ENCODE peak calls at places on chromosomes 12 and 14, in seven cellular contexts. B, A, E, L, F, U and Z are unnamed samples.

GRCh38 chr12:78004451-78005093 is 173.9 kb downstream of the NAV3 start:
- ATAC-seq in B (no peak), A (no peak), E (no peak), L (no peak), F (no peak), U (no peak), Z (no peak)

GRCh38 chr12:57852195-57852594 is 5.7 kb upstream of the CTDSP2 start:
- ATAC-seq in B (no peak), A (peak), E (peak), L (peak), F (no peak), U (peak), Z (peak)

GRCh38 chr12:120416490-120417216 is 21.3 kb upstream of the COX6A1 start:
- ATAC-seq in B (no peak), A (no peak), E (no peak), L (no peak), F (no peak), U (no peak), Z (no peak)

GRCh38 chr12:89765959-89766824 is 57.6 kb upstream of the ATP2B1 start:
- ATAC-seq in B (no peak), A (no peak), E (no peak), L (no peak), F (no peak), U (no peak), Z (no peak)

GRCh38 chr12:121202407-121203355 is 7.2 kb upstream of the P2RX4 start:
- ATAC-seq in B (no peak), A (peak), E (no peak), L (no peak), F (no peak), U (no peak), Z (no peak)

GRCh38 chr14:88492272-88493089 is 62.3 kb downstream of the PTPN21 start:
- ATAC-seq in B (peak), A (peak), E (peak), L (peak), F (peak), U (peak), Z (peak)

GRCh38 chr12:112833939-112834338 is 42.4 kb downstream of the RPH3A start:
- ATAC-seq in B (no peak), A (no peak), E (peak), L (no peak), F (no peak), U (no peak), Z (no peak)

GRCh38 chr14:53620325-53620716 is 336.3 kb downstream of the BMP4 start:
- ATAC-seq in B (no peak), A (peak), E (no peak), L (no peak), F (no peak), U (no peak), Z (no peak)

GRCh38 chr14:90453401-90453951 is 56.6 kb downstream of the CALM1 start:
- ATAC-seq in B (no peak), A (peak), E (peak), L (peak), F (no peak), U (peak), Z (no peak)

GRCh38 chr12:85468356-85469157 is 188.5 kb downstream of the ALX1 start:
- ATAC-seq in B (no peak), A (peak), E (peak), L (no peak), F (peak), U (peak), Z (no peak)

GRCh38 chr14:20489093-20489994 is 16.0 kb upstream of the RNASE10 start:
- ATAC-seq in B (peak), A (peak), E (no peak), L (no peak), F (peak), U (peak), Z (peak)

GRCh38 chr14:81480741-81481140 is 52.9 kb downstream of the SEL1L start:
- ATAC-seq in B (peak), A (no peak), E (no peak), L (no peak), F (no peak), U (no peak), Z (no peak)

GRCh38 chr12:116441292-116441691 is 117.9 kb upstream of the MAP1LC3B2 start:
- ATAC-seq in B (no peak), A (no peak), E (no peak), L (no peak), F (no peak), U (no peak), Z (no peak)

GRCh38 chr14:95527392-95528002 is 7.4 kb upstream of the GLRX5 start:
- ATAC-seq in B (no peak), A (peak), E (peak), L (peak), F (peak), U (no peak), Z (peak)

GRCh38 chr14:75315143-75315542 is 36.5 kb downstream of the FOS start:
- ATAC-seq in B (no peak), A (peak), E (no peak), L (no peak), F (no peak), U (no peak), Z (no peak)

GRCh38 chr12:117047810-117048584 is 51.2 kb downstream of the TESC start:
- ATAC-seq in B (no peak), A (peak), E (peak), L (peak), F (no peak), U (peak), Z (no peak)

GRCh38 chr14:103257211-103257962 is 76.7 kb upstream of the EIF5 start:
- ATAC-seq in B (no peak), A (no peak), E (peak), L (no peak), F (no peak), U (peak), Z (no peak)

GRCh38 chr14:31927348-31927826 is 149.7 kb upstream of the ARHGAP5 start:
- ATAC-seq in B (peak), A (peak), E (peak), L (peak), F (no peak), U (peak), Z (peak)

GRCh38 chr12:101819467-101819866 is 11.3 kb downstream of the GNPTAB start:
- ATAC-seq in B (peak), A (no peak), E (no peak), L (no peak), F (no peak), U (no peak), Z (peak)

GRCh38 chr12:25394025-25394424 is 143.3 kb upstream of the KRAS start:
- ATAC-seq in B (no peak), A (no peak), E (no peak), L (no peak), F (no peak), U (no peak), Z (no peak)

GRCh38 chr14:53979747-53980642 is 23.4 kb upstream of the BMP4 start:
- ATAC-seq in B (no peak), A (no peak), E (no peak), L (peak), F (no peak), U (no peak), Z (no peak)

GRCh38 chr14:67432088-67432564 is 20.2 kb upstream of the PLEK2 start:
- ATAC-seq in B (no peak), A (no peak), E (no peak), L (peak), F (no peak), U (no peak), Z (no peak)

GRCh38 chr12:131049569-131050339 is 96.0 kb downstream of the ADGRD1 start:
- ATAC-seq in B (no peak), A (peak), E (no peak), L (peak), F (no peak), U (no peak), Z (no peak)

GRCh38 chr12:10154145-10154496 is 17.8 kb downstream of the OLR1 start:
- ATAC-seq in B (no peak), A (peak), E (peak), L (no peak), F (no peak), U (peak), Z (no peak)

GRCh38 chr12:3201741-3202500 is 124.7 kb downstream of the TSPAN9 start:
- ATAC-seq in B (no peak), A (peak), E (no peak), L (no peak), F (no peak), U (no peak), Z (no peak)

GRCh38 chr12:59737725-59738463 is 142.1 kb downstream of the SLC16A7 start:
- ATAC-seq in B (no peak), A (peak), E (no peak), L (no peak), F (no peak), U (no peak), Z (no peak)

GRCh38 chr12:122867701-122868461 is 28.0 kb downstream of the VPS37B start:
- ATAC-seq in B (no peak), A (peak), E (peak), L (peak), F (no peak), U (peak), Z (no peak)

GRCh38 chr14:22484638-22485037 is 104.4 kb downstream of the DAD1 start:
- ATAC-seq in B (no peak), A (peak), E (no peak), L (no peak), F (no peak), U (no peak), Z (no peak)

GRCh38 chr14:83883732-83884131 is 1646.2 kb upstream of the FLRT2 start:
- ATAC-seq in B (no peak), A (no peak), E (no peak), L (no peak), F (no peak), U (no peak), Z (no peak)

GRCh38 chr14:69693823-69694729 is 72.9 kb upstream of the SRSF5 start:
- ATAC-seq in B (no peak), A (peak), E (no peak), L (no peak), F (no peak), U (peak), Z (peak)

GRCh38 chr14:95446470-95446869 is 70.0 kb downstream of the SYNE3 start:
- ATAC-seq in B (no peak), A (no peak), E (no peak), L (no peak), F (no peak), U (no peak), Z (no peak)

GRCh38 chr14:71591929-71592328 is 340.3 kb upstream of the RGS6 start:
- ATAC-seq in B (peak), A (no peak), E (no peak), L (no peak), F (no peak), U (peak), Z (peak)

GRCh38 chr12:71477609-71478008 is 38.0 kb downstream of the LGR5 start:
- ATAC-seq in B (no peak), A (no peak), E (no peak), L (no peak), F (no peak), U (no peak), Z (no peak)